ENCODE peak calls at places on chromosomes 16 and 17, in seven cellular contexts. P is spleen, V is heart left ventricle, S is stomach, D is PC-3, H is esophagus squamous epithelium, L is ovary. J is an unnamed sample. For H3K27me3 and H3K4me1, the result is how much of the 10 kb centered on the place peaks cover.

GRCh38 chr17:37821025-37821713 is 76.3 kb upstream of the HNF1B start:
- DNase-seq in V (no peak), H (no peak), L (no peak), S (no peak), P (no peak), D (peak), J (no peak)

GRCh38 chr16:92431-93339 is 14.7 kb downstream of the MPG start:
- DNase-seq in S (no peak), P (no peak), V (no peak), D (no peak), H (no peak), L (no peak), J (no peak)

GRCh38 chr17:8110907-8111306 is 7.4 kb downstream of the ALOXE3 start:
- DNase-seq in D (no peak), V (no peak), H (no peak), S (no peak), P (no peak), L (no peak), J (no peak)

GRCh38 chr17:30239089-30239462 is 3.6 kb upstream of the SLC6A4 start:
- DNase-seq in V (no peak), P (peak), S (no peak), H (no peak), D (no peak), L (no peak), J (no peak)

GRCh38 chr17:45021607-45022287 is 29.7 kb downstream of the DCAKD start:
- DNase-seq in V (peak), P (peak), D (peak), H (no peak), L (peak), S (peak), J (no peak)

GRCh38 chr17:13638855-13639458 is 37.2 kb upstream of the HS3ST3A1 start:
- DNase-seq in S (no peak), V (no peak), D (peak), H (no peak), L (no peak), P (no peak), J (no peak)

GRCh38 chr17:49473900-49474751 is 21.0 kb upstream of the NGFR start:
- DNase-seq in S (no peak), H (no peak), L (no peak), V (no peak), D (no peak), P (no peak), J (no peak)

GRCh38 chr16:4505356-4506153 is 29.4 kb downstream of the HMOX2 start:
- DNase-seq in H (no peak), D (no peak), L (no peak), V (no peak), S (peak), P (peak), J (no peak)

GRCh38 chr16:89152831-89153700 is 18.5 kb upstream of the CDH15 start:
- DNase-seq in P (peak), S (no peak), V (peak), D (no peak), H (no peak), L (no peak), J (no peak)

GRCh38 chr17:49955157-49955556 is 13.8 kb upstream of the DLX4 start:
- DNase-seq in D (peak), S (no peak), P (no peak), V (no peak), L (no peak), H (no peak), J (no peak)

GRCh38 chr16:50027829-50028228 is 2.8 kb downstream of the CNEP1R1 start:
- DNase-seq in P (no peak), V (no peak), D (no peak), S (no peak), H (no peak), L (no peak), J (no peak)

GRCh38 chr17:76550712-76551615 is 11.1 kb downstream of the PRCD start:
- DNase-seq in S (no peak), L (no peak), V (no peak), P (peak), D (peak), H (no peak), J (no peak)

GRCh38 chr17:11351479-11351878 is 110.5 kb downstream of the SHISA6 start:
- DNase-seq in P (no peak), V (no peak), H (no peak), D (no peak), S (no peak), L (no peak), J (no peak)

GRCh38 chr16:30771726-30772125 is 9.6 kb downstream of the RNF40 start:
- DNase-seq in L (no peak), P (peak), D (peak), H (no peak), S (no peak), V (no peak), J (no peak)

GRCh38 chr16:50868577-50868976 is 126.7 kb downstream of the CYLD start:
- DNase-seq in S (no peak), D (no peak), P (no peak), H (no peak), L (no peak), V (no peak), J (peak)

GRCh38 chr16:24070851-24071250 is 185.3 kb upstream of the CACNG3 start:
- DNase-seq in D (peak), V (no peak), P (no peak), L (no peak), H (no peak), S (no peak), J (no peak)

GRCh38 chr17:62565817-62566216 is 61.7 kb upstream of the MRC2 start:
- DNase-seq in H (no peak), D (peak), S (no peak), V (no peak), L (no peak), P (no peak), J (no peak)

GRCh38 chr17:51161541-51161940 is 4.7 kb upstream of the NME2 start:
- DNase-seq in V (no peak), D (no peak), P (no peak), H (no peak), L (no peak), S (no peak), J (no peak)

GRCh38 chr17:18919963-18920362 is 32.0 kb upstream of the SLC5A10 start:
- DNase-seq in H (no peak), V (no peak), D (no peak), L (no peak), P (no peak), S (peak), J (no peak)

GRCh38 chr16:25158401-25158800 is 46.9 kb downstream of the LCMT1 start:
- DNase-seq in H (no peak), S (no peak), P (no peak), D (no peak), L (peak), V (no peak), J (no peak)

GRCh38 chr16:19113577-19114358 is at the start of gene ITPRIPL2:
- DNase-seq in H (no peak), S (peak), L (peak), D (peak), P (peak), V (peak), J (no peak)

GRCh38 chr16:15919331-15919730 is 30.1 kb upstream of the ABCC1 start:
- DNase-seq in V (no peak), D (peak), L (no peak), S (no peak), H (no peak), P (no peak), J (no peak)

GRCh38 chr17:65278050-65278819 is 141.1 kb downstream of the RGS9 start:
- DNase-seq in H (no peak), S (peak), L (peak), P (no peak), D (peak), V (no peak), J (no peak)

GRCh38 chr17:65279456-65279855 is 142.3 kb downstream of the RGS9 start:
- DNase-seq in L (no peak), S (no peak), P (no peak), V (no peak), D (no peak), H (no peak), J (no peak)

GRCh38 chr17:65277576-65277975 is 140.4 kb downstream of the RGS9 start:
- DNase-seq in S (no peak), H (no peak), P (no peak), L (no peak), V (no peak), D (no peak), J (no peak)

GRCh38 chr17:65283704-65284103 is 146.5 kb downstream of the RGS9 start:
- DNase-seq in S (no peak), L (no peak), H (no peak), P (no peak), D (peak), V (no peak), J (no peak)

GRCh38 chr17:65278820-65279184 is 141.6 kb downstream of the RGS9 start:
- DNase-seq in V (no peak), S (no peak), L (no peak), D (no peak), P (no peak), H (no peak), J (no peak)
- H3K27me3 ChIP-seq in V (under half), S (under half), L (under half), D (under half), P (under half), H (under half), J (under half)

GRCh38 chr17:74253036-74253435 is 21.0 kb upstream of the DNAI2 start:
- DNase-seq in V (no peak), L (no peak), H (no peak), S (no peak), P (no peak), D (no peak), J (no peak)

GRCh38 chr17:74251051-74251450 is 23.0 kb upstream of the DNAI2 start:
- DNase-seq in L (no peak), P (no peak), D (no peak), H (no peak), S (no peak), V (no peak), J (no peak)

GRCh38 chr17:74249966-74250365 is 24.1 kb upstream of the DNAI2 start:
- DNase-seq in L (no peak), D (no peak), V (no peak), H (no peak), S (no peak), P (no peak), J (no peak)

GRCh38 chr17:74257311-74257710 is 16.7 kb upstream of the DNAI2 start:
- DNase-seq in L (no peak), P (no peak), S (no peak), H (no peak), V (no peak), D (no peak), J (no peak)

GRCh38 chr17:74252272-74252671 is 21.8 kb upstream of the DNAI2 start:
- DNase-seq in D (no peak), H (no peak), P (no peak), V (no peak), S (no peak), L (no peak), J (no peak)
- H3K4me1 ChIP-seq in D (under half), H (under half), P (under half), V (under half), S (under half), L (under half), J (under half)

DNA sequence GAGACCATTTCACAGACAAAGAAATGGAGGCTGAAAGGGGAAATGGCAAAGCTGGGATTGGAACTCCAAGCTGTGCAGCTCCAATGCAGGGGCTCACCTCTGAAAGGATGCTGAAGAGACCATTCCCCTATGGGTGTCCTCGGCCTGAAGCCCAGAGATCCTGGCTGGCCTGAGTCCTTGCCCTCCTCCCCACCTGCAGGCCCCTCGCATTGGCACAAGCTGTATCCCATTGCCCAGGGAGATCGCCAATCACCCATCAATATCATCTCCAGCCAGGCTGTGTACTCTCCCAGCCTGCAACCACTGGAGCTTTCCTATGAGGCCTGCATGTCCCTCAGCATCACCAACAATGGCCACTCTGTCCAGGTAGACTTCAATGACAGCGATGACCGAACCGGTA is 2.6 kb downstream of the CA7 start:
- DNase-seq in S (no peak), V (no peak), L (no peak), P (no peak), D (no peak), H (no peak), J (no peak)
- H3K27me3 ChIP-seq in S (under half), V (half or more), L (under half), P (under half), D (under half), H (under half), J (under half)

DNA sequence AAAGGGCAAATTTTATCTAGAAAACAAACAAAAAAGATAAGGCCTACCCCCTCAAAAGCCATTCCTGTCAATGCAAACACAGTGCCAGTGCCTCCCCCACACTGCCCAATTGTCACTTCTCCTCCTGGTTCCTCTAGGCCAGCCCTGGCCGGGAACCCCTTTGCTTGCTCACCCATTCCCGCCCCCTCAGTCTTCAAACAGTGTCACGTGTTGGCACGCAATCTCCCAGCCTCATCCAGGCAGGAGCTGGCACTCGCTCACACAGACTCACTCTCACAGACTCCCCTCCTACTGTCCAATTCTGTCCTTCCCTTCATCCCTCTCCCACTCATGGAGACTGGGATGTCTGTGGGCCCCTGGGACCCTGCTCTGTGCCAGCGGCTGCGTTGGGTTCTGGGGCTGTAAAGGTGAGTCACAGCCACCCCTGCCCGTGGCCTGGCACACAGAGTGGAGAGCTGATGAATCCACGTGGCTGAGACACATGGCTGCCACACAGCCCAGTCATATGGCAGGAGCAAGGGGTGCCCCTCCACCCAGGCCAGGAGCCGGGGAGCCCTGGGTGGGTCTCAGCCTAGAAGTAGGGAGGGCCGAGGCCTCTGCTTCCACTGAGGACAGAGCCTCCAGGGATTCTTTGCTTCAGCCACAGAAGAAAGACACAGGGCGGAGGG is 54.8 kb downstream of the VAC14 start:
- DNase-seq in H (no peak), L (peak), P (no peak), S (peak), V (no peak), D (peak), J (no peak)
- H3K4me1 ChIP-seq in H (half or more), L (under half), P (half or more), S (half or more), V (half or more), D (under half), J (half or more)

DNA sequence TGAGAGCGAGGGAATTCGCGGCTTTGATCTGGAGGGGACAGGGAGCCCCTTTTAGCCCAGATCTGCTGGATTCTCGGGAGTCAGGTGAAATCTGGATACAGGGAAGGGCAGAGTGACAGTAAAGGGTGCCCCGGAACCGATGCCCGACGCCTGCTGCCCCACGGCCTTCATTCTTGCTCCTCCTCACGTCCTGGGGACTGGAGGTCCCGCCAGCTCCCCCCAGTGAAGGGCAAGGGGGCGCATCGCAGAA is 596 bp downstream of the OR1F1 start:
- DNase-seq in H (no peak), D (no peak), L (no peak), V (no peak), P (no peak), S (no peak), J (no peak)
- H3K27me3 ChIP-seq in H (half or more), D (under half), L (under half), V (half or more), P (half or more), S (half or more), J (under half)